ENCODE peak calls at places on chromosomes 1 and 21, in nine cellular contexts. D is breast epithelium, L is esophagus squamous epithelium, S is HCT116, Y is spleen, T is tibial nerve, U is esophagus muscularis mucosa, E is ovary, Z is IMR-90. N is an unnamed sample.

GRCh38 chr21:33025471-33026298 is at the start of gene OLIG2:
- DNase-seq in D (no peak), U (no peak), Y (no peak), T (no peak), Z (peak; percentile 16), S (no peak), L (no peak), E (no peak), N (no peak)

GRCh38 chr1:178345238-178345637 is 151.5 kb downstream of the CLEC20A start:
- DNase-seq in S (no peak), L (no peak), Z (no peak), D (no peak), T (no peak), E (no peak), U (no peak), Y (no peak), N (no peak)

GRCh38 chr1:9861371-9861770 is 37.6 kb upstream of the CLSTN1 start:
- DNase-seq in S (no peak), Y (peak; percentile 67), Z (no peak), D (no peak), T (no peak), E (no peak), L (no peak), U (no peak), N (no peak)

GRCh38 chr1:230629511-230629910 is 12.8 kb upstream of the COG2 start:
- DNase-seq in L (no peak), D (no peak), E (no peak), T (no peak), U (no peak), Y (no peak), S (no peak), Z (no peak), N (no peak)

GRCh38 chr1:230752407-230752806 is 5.2 kb downstream of the CAPN9 start:
- DNase-seq in D (peak; percentile 39), Z (no peak), Y (peak; percentile 67), S (no peak), E (no peak), U (no peak), L (no peak), T (no peak), N (no peak)

GRCh38 chr1:55868026-55868425 is 652.9 kb upstream of the USP24 start:
- DNase-seq in L (no peak), U (no peak), E (no peak), T (no peak), D (no peak), Y (no peak), S (no peak), Z (peak; percentile 50), N (no peak)

GRCh38 chr1:162213281-162213909 is 143.9 kb downstream of the NOS1AP start:
- DNase-seq in E (peak; percentile 39), S (no peak), T (peak; percentile 31), Z (peak; percentile 2), D (peak; percentile 95), L (no peak), U (no peak), Y (no peak), N (peak; percentile 47)

GRCh38 chr1:67060811-67061218 is 6.9 kb upstream of the SLC35D1 start:
- DNase-seq in T (no peak), U (no peak), L (no peak), S (peak; percentile 68), E (no peak), D (no peak), Y (no peak), Z (peak; percentile 99), N (no peak)

GRCh38 chr1:54176621-54177327 is 23.1 kb downstream of the CYB5RL start:
- DNase-seq in U (no peak), S (no peak), T (no peak), D (no peak), Z (no peak), Y (peak; percentile 51), E (no peak), L (no peak), N (no peak)

GRCh38 chr1:65751961-65752360 is 40.7 kb upstream of the PDE4B start:
- DNase-seq in L (no peak), T (no peak), Z (no peak), Y (no peak), U (no peak), S (no peak), D (no peak), E (no peak), N (no peak)

GRCh38 chr1:109270623-109271317 is 12.2 kb downstream of the PSRC1 start:
- DNase-seq in U (no peak), Y (no peak), E (no peak), T (no peak), S (no peak), D (no peak), L (no peak), Z (no peak), N (no peak)

GRCh38 chr1:247332901-247333361 is 1.3 kb upstream of the ZNF496 start:
- DNase-seq in E (no peak), T (peak; percentile 22), Z (peak; percentile 30), Y (peak; percentile 71), L (no peak), U (no peak), S (no peak), D (peak; percentile 45), N (no peak)

GRCh38 chr1:244207042-244207934 is 156.2 kb downstream of the ZBTB18 start:
- DNase-seq in D (no peak), U (no peak), L (no peak), Y (no peak), T (no peak), Z (peak; percentile 57), S (no peak), E (no peak), N (no peak)

GRCh38 chr21:36749935-36750578 is 51.1 kb downstream of the SIM2 start:
- DNase-seq in Z (peak; percentile 44), D (no peak), L (no peak), S (no peak), U (no peak), E (no peak), T (no peak), Y (peak; percentile 38), N (no peak)
- TF ChIP-seq POLR2A in Z (no peak), D (no peak), L (no peak), S (no peak), U (no peak), E (no peak), T (no peak), Y (no peak), N (no peak)

DNA sequence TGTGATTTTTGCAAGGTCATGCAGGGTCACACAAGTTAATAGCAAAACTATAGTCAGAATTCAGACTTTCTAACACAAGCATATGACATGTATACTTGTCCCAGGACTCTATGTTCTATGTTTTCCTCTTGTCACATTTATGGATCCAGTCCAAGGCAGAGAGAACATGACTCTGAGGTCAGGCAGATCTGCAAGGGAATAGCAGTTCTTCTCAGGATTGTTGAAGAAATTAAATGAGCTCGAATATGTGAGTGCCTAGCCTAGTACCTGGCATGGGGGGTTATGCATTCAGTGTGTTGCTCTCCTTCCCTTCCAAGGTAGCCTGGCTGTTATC is 9.5 kb upstream of the RPTN start:
- DNase-seq in T (no peak), E (no peak), U (no peak), D (no peak), L (no peak), S (no peak), Y (no peak), Z (no peak), N (no peak)
- H3K9me3 ChIP-seq in T (no peaks in the 10 kb centered on the region), E (no peaks in the 10 kb centered on the region), U (no peaks in the 10 kb centered on the region), D (no peaks in the 10 kb centered on the region), L (no peaks in the 10 kb centered on the region), S (no peaks in the 10 kb centered on the region), Y (no peaks in the 10 kb centered on the region), Z (no peaks in the 10 kb centered on the region), N (no peaks in the 10 kb centered on the region)

GRCh38 chr1:207067695-207068094 is 14.6 kb downstream of the PFKFB2 start:
- DNase-seq in U (no peak), T (no peak), L (no peak), S (no peak), D (no peak), Z (no peak), Y (no peak), E (no peak), N (no peak)
- H3K27ac ChIP-seq in U (no peak overlapping the region), T (no peak overlapping the region), L (no peak overlapping the region), S (no peak overlapping the region), D (no peak overlapping the region), Z (no peak overlapping the region), Y (no peak overlapping the region), E (no peak overlapping the region), N (no peak overlapping the region)

GRCh38 chr1:26477446-26478152 is 5.4 kb downstream of the HMGN2 start:
- DNase-seq in Y (no peak), E (no peak), S (no peak), L (no peak), T (no peak), D (no peak), U (no peak), Z (peak; percentile 19), N (no peak)

GRCh38 chr1:26478988-26479387 is 6.7 kb downstream of the HMGN2 start:
- DNase-seq in T (no peak), S (no peak), E (no peak), L (no peak), D (no peak), Y (no peak), U (no peak), Z (no peak), N (no peak)

GRCh38 chr1:26478159-26478558 is 5.9 kb downstream of the HMGN2 start:
- DNase-seq in L (no peak), Y (no peak), Z (no peak), U (no peak), T (no peak), E (no peak), S (no peak), D (no peak), N (no peak)

GRCh38 chr1:26483980-26484379 is 11.7 kb downstream of the HMGN2 start:
- DNase-seq in Y (no peak), E (no peak), L (no peak), Z (peak; percentile 54), U (no peak), T (no peak), D (no peak), S (no peak), N (no peak)

DNA sequence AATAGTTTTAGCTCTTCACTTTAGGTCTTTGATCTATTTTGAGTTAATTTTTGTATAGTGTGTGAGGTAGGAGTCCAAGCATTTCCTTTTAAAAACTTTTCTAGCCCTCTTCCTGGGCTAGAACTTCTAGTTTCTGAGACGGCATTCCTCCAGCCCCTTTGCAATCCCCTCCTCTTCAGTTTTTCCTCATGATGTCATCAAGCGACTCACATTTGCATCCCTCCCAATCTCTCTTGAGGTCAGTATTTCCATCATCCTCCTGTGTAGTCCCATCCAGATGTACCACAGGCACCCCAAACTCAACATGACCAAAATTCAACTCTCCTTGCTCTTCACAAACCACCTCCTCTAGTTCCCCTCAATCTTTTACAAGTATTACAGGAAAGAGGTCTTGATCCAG is 10.7 kb downstream of the HMGN2 start:
- DNase-seq in Y (no peak), D (no peak), U (no peak), Z (peak; percentile 68), T (no peak), E (no peak), S (no peak), L (no peak), N (no peak)
- TF ChIP-seq POLR2A in Y (no peak), D (no peak), U (no peak), Z (no peak), T (no peak), E (no peak), S (no peak), L (no peak), N (no peak)

DNA sequence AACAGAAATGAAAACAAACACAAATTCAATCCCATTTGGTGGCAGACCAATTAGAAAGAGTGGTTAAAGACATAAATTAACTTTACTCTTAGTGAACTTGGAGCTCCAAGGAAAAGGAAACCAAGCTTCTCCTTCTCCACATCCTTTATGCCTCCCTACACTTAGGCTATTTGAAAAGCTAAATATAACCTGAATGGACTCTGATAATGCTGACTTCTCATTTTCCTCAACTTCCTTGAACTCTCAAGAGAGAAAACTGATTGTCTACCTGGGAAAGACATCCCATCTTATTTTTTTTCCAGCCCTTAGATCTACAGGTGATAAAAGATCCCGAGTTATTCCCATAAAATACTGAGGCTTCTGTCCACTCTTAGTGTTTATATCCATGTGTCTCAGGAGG is 178.4 kb upstream of the SPAG17 start:
- DNase-seq in L (no peak), Z (no peak), U (no peak), T (no peak), D (no peak), S (no peak), Y (no peak), E (no peak), N (no peak)
- H3K9me3 ChIP-seq in L (peaks cover 13% of the 10 kb centered on the region), Z (peaks cover 2% of the 10 kb centered on the region), U (no peaks in the 10 kb centered on the region), T (peaks cover 50% of the 10 kb centered on the region), D (peaks cover 57% of the 10 kb centered on the region), S (no peaks in the 10 kb centered on the region), Y (peaks cover 73% of the 10 kb centered on the region), E (no peaks in the 10 kb centered on the region), N (no peaks in the 10 kb centered on the region)

N was measured in uterus.